ENCODE peak calls at places on chromosome 18, in four cellular contexts. T is HCT116, V is IMR-90, K is neuronal stem cell. P is an unnamed sample. For H3K4me1, the result is how much of the 10 kb centered on the place peaks cover.

GRCh38 chr18:57776767-57777166 is 26.3 kb downstream of the ATP8B1 start:
- DNase-seq in K (no peak), T (no peak), V (no peak), P (peak)

GRCh38 chr18:71707985-71708500 is 836.1 kb downstream of the CBLN2 start:
- DNase-seq in V (no peak), K (no peak), T (no peak), P (no peak)

GRCh38 chr18:23648930-23649622 is 13.6 kb downstream of the ANKRD29 start:
- DNase-seq in K (no peak), V (no peak), T (no peak), P (no peak)

GRCh38 chr18:11733031-11733430 is 44.0 kb downstream of the GNAL start:
- DNase-seq in K (peak), T (peak), V (peak), P (peak)

GRCh38 chr18:59686260-59686659 is 11.0 kb downstream of the CCBE1 start:
- DNase-seq in V (no peak), K (no peak), T (no peak), P (no peak)

GRCh38 chr18:6414723-6415362 is at the start of gene L3MBTL4:
- DNase-seq in V (no peak), T (no peak), K (no peak), P (no peak)

GRCh38 chr18:67599277-67599676 is 82.8 kb upstream of the DSEL start:
- DNase-seq in K (no peak), T (no peak), V (peak), P (peak)

GRCh38 chr18:68564348-68564747 is 150.6 kb downstream of the TMX3 start:
- DNase-seq in T (no peak), V (no peak), K (no peak), P (no peak)

GRCh38 chr18:46591821-46592391 is 65.1 kb downstream of the LOXHD1 start:
- DNase-seq in V (no peak), K (no peak), T (no peak), P (no peak)

GRCh38 chr18:36009214-36009613 is 36.7 kb downstream of the RMP24 start:
- DNase-seq in V (no peak), K (no peak), T (no peak), P (no peak)

GRCh38 chr18:55407191-55407590 is 180.8 kb downstream of the TCF4 start:
- DNase-seq in T (no peak), V (no peak), K (no peak), P (no peak)

GRCh38 chr18:35810505-35810904 is 162.0 kb upstream of the RMP24 start:
- DNase-seq in V (no peak), T (no peak), K (no peak), P (no peak)

GRCh38 chr18:36697905-36698304 is 130.9 kb downstream of the TPGS2 start:
- DNase-seq in V (peak), K (no peak), T (no peak), P (no peak)

GRCh38 chr18:57095884-57096283 is 51.0 kb upstream of the BOD1L2 start:
- DNase-seq in V (no peak), K (no peak), T (no peak), P (no peak)

GRCh38 chr18:35289293-35290069 is 548 bp downstream of the ZSCAN30 start:
- DNase-seq in K (no peak), T (no peak), V (peak), P (peak)

GRCh38 chr18:13934676-13935075 is 19.3 kb upstream of the MC2R start:
- DNase-seq in K (no peak), V (no peak), T (no peak), P (no peak)

GRCh38 chr18:23156134-23156533 is 20.8 kb downstream of the CABLES1 start:
- DNase-seq in V (no peak), T (no peak), K (no peak), P (no peak)

GRCh38 chr18:62420151-62420512 is 95.0 kb downstream of the TNFRSF11A start:
- DNase-seq in V (peak), K (no peak), T (no peak), P (peak)

GRCh38 chr18:48220146-48220499 is 189.1 kb downstream of the ZBTB7C start:
- DNase-seq in K (no peak), T (no peak), V (no peak), P (no peak)

GRCh38 chr18:12014521-12014920 is 33.2 kb downstream of the IMPA2 start:
- DNase-seq in V (no peak), K (no peak), T (no peak), P (no peak)

GRCh38 chr18:12911025-12911927 is 27.2 kb upstream of the PTPN2 start:
- DNase-seq in V (no peak), K (no peak), T (no peak), P (no peak)

GRCh38 chr18:26574958-26575864 is 26.9 kb upstream of the KCTD1 start:
- DNase-seq in K (peak), V (peak), T (no peak), P (peak)

GRCh38 chr18:56789004-56789888 is 138.1 kb downstream of the WDR7 start:
- DNase-seq in K (no peak), V (peak), T (peak), P (peak)

GRCh38 chr18:68714356-68714706 is 577 bp downstream of the TMX3 start:
- DNase-seq in K (no peak), T (no peak), V (no peak), P (peak)

GRCh38 chr18:49910019-49910418 is 96.7 kb upstream of the ACAA2 start:
- DNase-seq in T (no peak), V (no peak), K (no peak), P (no peak)

GRCh38 chr18:28350821-28351220 is 173.9 kb upstream of the CDH2 start:
- DNase-seq in T (no peak), K (no peak), V (no peak), P (no peak)

GRCh38 chr18:76975577-76976110 is 153.3 kb downstream of the ZNF236 start:
- DNase-seq in V (no peak), T (no peak), K (no peak), P (no peak)

GRCh38 chr18:59005266-59005665 is 134.4 kb upstream of the SEC11C start:
- DNase-seq in K (no peak), V (peak), T (no peak), P (peak)

GRCh38 chr18:24429188-24429587 is 2.7 kb downstream of the IMPACT start:
- DNase-seq in T (no peak), V (no peak), K (no peak), P (no peak)

GRCh38 chr18:54127759-54128378 is 96.6 kb downstream of the MBD2 start:
- DNase-seq in K (peak), V (peak), T (peak), P (peak)

GRCh38 chr18:69839989-69840388 is 107.7 kb downstream of the CD226 start:
- DNase-seq in K (no peak), T (no peak), V (no peak), P (no peak)

GRCh38 chr18:11607897-11608296 is 1.5 kb upstream of the SLC35G4 start:
- DNase-seq in T (no peak), K (no peak), V (no peak), P (no peak)

GRCh38 chr18:37222383-37223378 is 342.9 kb downstream of the CELF4 start:
- DNase-seq in K (no peak), V (no peak), T (peak), P (no peak)

GRCh38 chr18:32049393-32050161 is 31.0 kb downstream of the RNF125 start:
- DNase-seq in K (no peak), T (no peak), V (no peak), P (no peak)

GRCh38 chr18:74368901-74369705 is 53.5 kb downstream of the C18orf63 start:
- DNase-seq in K (no peak), V (no peak), T (no peak), P (no peak)
- H3K9ac ChIP-seq in K (no peak), V (no peak), T (no peak), P (peak)

GRCh38 chr18:65458871-65459270 is 291.9 kb upstream of the CDH7 start:
- DNase-seq in V (no peak), T (no peak), K (no peak), P (no peak)

GRCh38 chr18:65459741-65460140 is 291.1 kb upstream of the CDH7 start:
- DNase-seq in V (no peak), T (no peak), K (no peak), P (no peak)
- H3K4me1 ChIP-seq in V (under half), T (under half), K (under half), P (under half)

DNA sequence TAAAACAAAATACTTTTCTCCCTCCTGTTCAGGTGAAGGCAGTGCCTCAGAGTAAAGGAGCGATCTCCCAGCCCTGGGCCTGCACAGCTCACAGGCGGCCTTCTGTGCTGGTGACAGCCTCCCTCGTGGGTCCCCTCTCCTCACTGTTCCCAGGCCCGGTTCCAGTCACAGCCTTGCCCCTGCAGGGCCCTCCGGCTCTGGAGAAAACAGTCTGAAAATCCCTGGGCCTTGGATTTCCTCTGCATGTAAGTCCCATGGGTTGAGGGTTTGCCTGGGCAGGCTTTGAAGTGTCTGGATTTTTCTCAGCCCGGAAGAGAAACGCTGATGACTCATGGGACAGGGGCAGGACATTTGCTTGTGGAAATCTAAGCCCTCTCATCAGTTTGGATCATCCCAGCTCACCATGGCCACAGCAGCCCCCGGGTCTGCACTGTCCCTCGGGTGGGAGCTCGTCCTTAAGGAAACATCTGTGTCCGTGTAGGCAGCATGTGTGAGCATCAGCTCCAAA is 186.1 kb upstream of the RAB12 start:
- DNase-seq in V (peak), T (peak), K (no peak), P (peak)
- H3K9ac ChIP-seq in V (no peak), T (no peak), K (no peak), P (peak)

DNA sequence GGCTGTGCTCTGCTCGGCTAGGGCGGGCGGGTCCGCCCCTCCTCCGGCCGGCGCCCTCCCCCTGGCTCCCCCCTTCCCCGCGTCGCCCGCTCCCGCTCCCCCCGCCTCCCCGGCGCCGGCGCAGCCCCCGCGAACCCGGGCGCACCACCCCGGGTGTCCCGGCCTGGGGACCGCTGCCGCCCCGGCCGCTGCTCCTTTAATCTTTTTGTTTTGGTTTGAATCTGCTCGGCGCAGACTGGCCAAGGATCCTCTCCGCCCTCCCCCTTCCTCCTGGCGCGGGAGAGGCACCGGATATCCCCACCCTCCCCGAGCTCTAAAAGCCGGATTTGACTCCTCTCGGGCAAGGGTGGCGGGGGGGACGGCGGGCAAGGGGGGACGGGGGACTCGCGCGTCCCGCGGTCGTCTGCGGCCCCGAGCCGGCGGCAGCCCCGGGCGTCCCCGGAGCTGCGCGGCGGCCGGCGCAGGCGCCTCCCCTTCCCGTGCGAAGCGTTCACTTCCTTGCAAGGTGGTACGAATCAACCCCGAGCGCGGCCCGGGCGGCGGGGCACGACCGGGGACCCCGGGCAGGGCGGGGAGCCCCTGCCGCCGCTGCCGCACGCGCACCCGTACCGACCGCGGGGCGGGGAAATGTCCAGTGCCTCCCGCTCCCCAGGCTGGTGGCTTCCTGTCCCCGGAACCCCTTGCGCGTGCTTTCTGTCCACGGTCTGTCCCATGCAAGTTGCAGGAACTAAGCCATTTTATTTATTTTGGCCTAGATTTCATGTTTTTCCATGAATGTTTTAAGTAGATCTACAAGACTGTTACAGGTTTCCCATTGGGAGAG is at the start of gene PTGR3:
- DNase-seq in T (peak), K (peak), V (peak), P (peak)
- H3K4me1 ChIP-seq in T (under half), K (under half), V (under half), P (under half)

P was measured in mesenchymal stem cell.